ENCODE peak calls at places on chromosomes 4 and X, in ten cellular contexts. Z, C, X, H, E, B, I, V, U and L are unnamed samples.
A peak's percentile ranks its signal among the peaks of the same experiment; 100 is the strongest.

GRCh38 chrX:8484360-8484759 is 19.7 kb downstream of the VCX3B start:
- DNase-seq in Z (no peak), C (no peak), X (no peak), H (no peak), E (no peak), B (no peak), I (no peak), V (no peak), U (peak; percentile 32), L (no peak)

GRCh38 chr4:41718907-41719306 is 29.6 kb downstream of the PHOX2B start:
- DNase-seq in Z (no peak), C (no peak), X (no peak), H (no peak), E (no peak), B (peak; percentile 58), I (no peak), V (peak; percentile 24), U (no peak), L (no peak)

GRCh38 chr4:41658106-41658505 is 90.4 kb downstream of the PHOX2B start:
- DNase-seq in Z (no peak), C (no peak), X (no peak), H (no peak), E (no peak), B (no peak), I (no peak), V (no peak), U (peak; percentile 21), L (no peak)

GRCh38 chr4:74583757-74584156 is 138.8 kb downstream of the AREG start:
- DNase-seq in Z (no peak), C (no peak), X (no peak), H (no peak), E (no peak), B (no peak), I (no peak), V (peak; percentile 65), U (no peak), L (no peak)

GRCh38 chr4:141914746-141915145 is 278.4 kb downstream of the IL15 start:
- DNase-seq in Z (no peak), C (no peak), X (no peak), H (no peak), E (no peak), B (no peak), I (no peak), V (peak; percentile 43), U (no peak), L (no peak)

GRCh38 chrX:110407910-110408545 is 49.4 kb downstream of the RTL9 start:
- DNase-seq in Z (no peak), C (peak; percentile 24), X (peak; percentile 40), H (no peak), E (no peak), B (no peak), I (peak; percentile 31), V (peak; percentile 80), U (peak; percentile 65), L (no peak)

GRCh38 chr4:16026155-16026761 is 57.6 kb downstream of the PROM1 start:
- DNase-seq in Z (no peak), C (peak; percentile 14), X (no peak), H (peak; percentile 23), E (peak; percentile 8), B (no peak), I (no peak), V (peak; percentile 85), U (peak; percentile 19), L (no peak)

GRCh38 chr4:65943076-65943475 is 272.8 kb upstream of the EPHA5 start:
- DNase-seq in Z (no peak), C (no peak), X (no peak), H (peak; percentile 6), E (no peak), B (peak; percentile 73), I (no peak), V (peak; percentile 56), U (no peak), L (peak; percentile 13)

GRCh38 chr4:126986828-126987227 is 645.9 kb upstream of the INTU start:
- DNase-seq in Z (no peak), C (no peak), X (no peak), H (no peak), E (no peak), B (peak; percentile 22), I (no peak), V (peak; percentile 15), U (no peak), L (no peak)

GRCh38 chr4:110830461-110830860 is 207.6 kb upstream of the PITX2 start:
- DNase-seq in Z (no peak), C (no peak), X (no peak), H (no peak), E (no peak), B (no peak), I (no peak), V (no peak), U (no peak), L (no peak)

GRCh38 chrX:44042124-44042523 is 68.9 kb upstream of the NDP start:
- DNase-seq in Z (no peak), C (no peak), X (no peak), H (no peak), E (no peak), B (no peak), I (no peak), V (peak; percentile 22), U (no peak), L (no peak)

GRCh38 chr4:81631958-81632439 is 160.3 kb upstream of the RASGEF1B start:
- DNase-seq in Z (no peak), C (no peak), X (no peak), H (no peak), E (no peak), B (peak; percentile 97), I (no peak), V (peak; percentile 21), U (no peak), L (peak; percentile 12)

GRCh38 chrX:46912673-46913491 is 661 bp downstream of the JADE3 start:
- DNase-seq in Z (no peak), C (no peak), X (peak; percentile 48), H (no peak), E (no peak), B (no peak), I (peak; percentile 35), V (peak; percentile 71), U (peak; percentile 52), L (no peak)

GRCh38 chrX:56763556-56764152 is 34.6 kb downstream of the NBDY start:
- DNase-seq in Z (peak; percentile 53), C (no peak), X (no peak), H (no peak), E (no peak), B (no peak), I (no peak), V (peak; percentile 37), U (no peak), L (no peak)

GRCh38 chrX:133868687-133869086 is 116.7 kb downstream of the GPC3 start:
- DNase-seq in Z (no peak), C (no peak), X (no peak), H (no peak), E (no peak), B (no peak), I (no peak), V (no peak), U (no peak), L (no peak)

GRCh38 chr4:124641715-124642380 is 70.7 kb downstream of the ANKRD50 start:
- DNase-seq in Z (no peak), C (no peak), X (no peak), H (no peak), E (no peak), B (peak; percentile 87), I (no peak), V (peak; percentile 74), U (no peak), L (peak; percentile 29)

GRCh38 chr4:5930456-5930855 is 37.6 kb upstream of the CRMP1 start:
- DNase-seq in Z (no peak), C (no peak), X (no peak), H (no peak), E (no peak), B (no peak), I (no peak), V (no peak), U (no peak), L (no peak)

GRCh38 chrX:74232859-74233258 is 71.1 kb upstream of the ZCCHC13 start:
- DNase-seq in Z (no peak), C (no peak), X (no peak), H (no peak), E (no peak), B (no peak), I (no peak), V (peak; percentile 32), U (no peak), L (no peak)

GRCh38 chr4:6079965-6080364 is 61.7 kb upstream of the C4orf50 start:
- DNase-seq in Z (no peak), C (no peak), X (no peak), H (no peak), E (no peak), B (no peak), I (no peak), V (no peak), U (no peak), L (no peak)

GRCh38 chr4:76447326-76447954 is 12.4 kb downstream of the SHROOM3 start:
- DNase-seq in Z (no peak), C (no peak), X (no peak), H (no peak), E (no peak), B (no peak), I (no peak), V (peak; percentile 36), U (no peak), L (no peak)

GRCh38 chrX:34586507-34586906 is 70.6 kb downstream of the TMEM47 start:
- DNase-seq in Z (no peak), C (no peak), X (no peak), H (no peak), E (no peak), B (no peak), I (no peak), V (no peak), U (no peak), L (no peak)

GRCh38 chrX:37348237-37349130 is 680 bp upstream of the PRRG1 start:
- DNase-seq in Z (no peak), C (no peak), X (no peak), H (no peak), E (peak; percentile 18), B (no peak), I (no peak), V (peak; percentile 74), U (no peak), L (peak; percentile 27)

GRCh38 chrX:54695231-54695630 is 102.8 kb downstream of the ITIH6 start:
- DNase-seq in Z (no peak), C (no peak), X (no peak), H (no peak), E (peak; percentile 1), B (no peak), I (no peak), V (peak; percentile 28), U (no peak), L (no peak)

GRCh38 chrX:48835524-48836329 is at the start of gene PCSK1N:
- DNase-seq in Z (peak; percentile 27), C (no peak), X (peak; percentile 55), H (no peak), E (no peak), B (no peak), I (peak; percentile 41), V (no peak), U (peak; percentile 82), L (no peak)

GRCh38 chrX:135516376-135516775 is 4.1 kb upstream of the INTS6L start:
- DNase-seq in Z (no peak), C (no peak), X (peak; percentile 4), H (no peak), E (no peak), B (no peak), I (no peak), V (no peak), U (no peak), L (no peak)

GRCh38 chr4:120155287-120155686 is 88.6 kb upstream of the MAD2L1 start:
- DNase-seq in Z (no peak), C (no peak), X (no peak), H (no peak), E (no peak), B (no peak), I (no peak), V (peak; percentile 35), U (no peak), L (no peak)

GRCh38 chr4:94913316-94913715 is 155.6 kb downstream of the BMPR1B start:
- DNase-seq in Z (no peak), C (no peak), X (no peak), H (no peak), E (no peak), B (no peak), I (no peak), V (no peak), U (no peak), L (no peak)

GRCh38 chrX:118666521-118666920 is 60.9 kb upstream of the IL13RA1 start:
- DNase-seq in Z (no peak), C (no peak), X (no peak), H (no peak), E (no peak), B (no peak), I (no peak), V (peak; percentile 26), U (no peak), L (no peak)